ENCODE peak calls at places on chromosomes 2 and 18, in seven cellular contexts. One of them, this sample, is unnamed.

GRCh38 chr2:579351-579886 is 97.8 kb downstream of the TMEM18 start:
- DNase-seq in fibroblast of the aortic adventitia: no peak
- DNase-seq in Calu3: no peak
- DNase-seq in sigmoid colon: no peak
- DNase-seq in mesothelial cell of epicardium: peak
- DNase-seq in kidney epithelial cell: no peak
- DNase-seq in gastrocnemius medialis: no peak
- DNase-seq in this sample: no peak

GRCh38 chr2:219571311-219572236 is at the start of gene OBSL1:
- DNase-seq in fibroblast of the aortic adventitia: peak
- DNase-seq in Calu3: peak
- DNase-seq in sigmoid colon: peak
- DNase-seq in mesothelial cell of epicardium: peak
- DNase-seq in kidney epithelial cell: no peak
- DNase-seq in gastrocnemius medialis: peak
- DNase-seq in this sample: peak

GRCh38 chr18:8003878-8004675 is 437.0 kb downstream of the PTPRM start:
- DNase-seq in fibroblast of the aortic adventitia: peak
- DNase-seq in Calu3: no peak
- DNase-seq in sigmoid colon: no peak
- DNase-seq in mesothelial cell of epicardium: no peak
- DNase-seq in kidney epithelial cell: no peak
- DNase-seq in gastrocnemius medialis: no peak
- DNase-seq in this sample: no peak

GRCh38 chr2:234339016-234339415 is 157.9 kb downstream of the ARL4C start:
- DNase-seq in fibroblast of the aortic adventitia: no peak
- DNase-seq in Calu3: no peak
- DNase-seq in sigmoid colon: no peak
- DNase-seq in mesothelial cell of epicardium: no peak
- DNase-seq in kidney epithelial cell: no peak
- DNase-seq in gastrocnemius medialis: no peak
- DNase-seq in this sample: no peak

GRCh38 chr2:25445464-25445863 is 103.7 kb upstream of the DNMT3A start:
- DNase-seq in fibroblast of the aortic adventitia: no peak
- DNase-seq in Calu3: no peak
- DNase-seq in sigmoid colon: no peak
- DNase-seq in mesothelial cell of epicardium: no peak
- DNase-seq in kidney epithelial cell: no peak
- DNase-seq in gastrocnemius medialis: no peak
- DNase-seq in this sample: no peak

GRCh38 chr2:159094173-159094737 is 125.8 kb downstream of the TANC1 start:
- DNase-seq in fibroblast of the aortic adventitia: peak
- DNase-seq in Calu3: no peak
- DNase-seq in sigmoid colon: peak
- DNase-seq in mesothelial cell of epicardium: no peak
- DNase-seq in kidney epithelial cell: no peak
- DNase-seq in gastrocnemius medialis: no peak
- DNase-seq in this sample: peak

GRCh38 chr2:199463708-199464613 is 6.2 kb upstream of the SATB2 start:
- DNase-seq in fibroblast of the aortic adventitia: no peak
- DNase-seq in Calu3: no peak
- DNase-seq in sigmoid colon: no peak
- DNase-seq in mesothelial cell of epicardium: peak
- DNase-seq in kidney epithelial cell: no peak
- DNase-seq in gastrocnemius medialis: no peak
- DNase-seq in this sample: no peak

GRCh38 chr2:129189617-129190016 is 789.8 kb upstream of the RAB6C start:
- DNase-seq in fibroblast of the aortic adventitia: no peak
- DNase-seq in Calu3: no peak
- DNase-seq in sigmoid colon: no peak
- DNase-seq in mesothelial cell of epicardium: no peak
- DNase-seq in kidney epithelial cell: no peak
- DNase-seq in gastrocnemius medialis: no peak
- DNase-seq in this sample: no peak

GRCh38 chr18:23453657-23454011 is 547 bp downstream of the RIOK3 start:
- DNase-seq in fibroblast of the aortic adventitia: peak
- DNase-seq in Calu3: peak
- DNase-seq in sigmoid colon: no peak
- DNase-seq in mesothelial cell of epicardium: no peak
- DNase-seq in kidney epithelial cell: no peak
- DNase-seq in gastrocnemius medialis: no peak
- DNase-seq in this sample: no peak

GRCh38 chr2:172119089-172119488 is 16.4 kb upstream of the DLX2 start:
- DNase-seq in fibroblast of the aortic adventitia: peak
- DNase-seq in Calu3: no peak
- DNase-seq in sigmoid colon: no peak
- DNase-seq in mesothelial cell of epicardium: no peak
- DNase-seq in kidney epithelial cell: no peak
- DNase-seq in gastrocnemius medialis: no peak
- DNase-seq in this sample: no peak

GRCh38 chr18:2908946-2909335 is 62.1 kb downstream of the EMILIN2 start:
- DNase-seq in fibroblast of the aortic adventitia: no peak
- DNase-seq in Calu3: no peak
- DNase-seq in sigmoid colon: no peak
- DNase-seq in mesothelial cell of epicardium: peak
- DNase-seq in kidney epithelial cell: no peak
- DNase-seq in gastrocnemius medialis: no peak
- DNase-seq in this sample: peak

GRCh38 chr2:191166111-191166755 is 15.4 kb upstream of the STAT4 start:
- DNase-seq in fibroblast of the aortic adventitia: peak
- DNase-seq in Calu3: no peak
- DNase-seq in sigmoid colon: no peak
- DNase-seq in mesothelial cell of epicardium: no peak
- DNase-seq in kidney epithelial cell: no peak
- DNase-seq in gastrocnemius medialis: no peak
- DNase-seq in this sample: no peak

GRCh38 chr2:23386422-23387220 is 1.6 kb downstream of the KLHL29 start:
- DNase-seq in fibroblast of the aortic adventitia: no peak
- DNase-seq in Calu3: peak
- DNase-seq in sigmoid colon: peak
- DNase-seq in mesothelial cell of epicardium: peak
- DNase-seq in kidney epithelial cell: no peak
- DNase-seq in gastrocnemius medialis: no peak
- DNase-seq in this sample: no peak

GRCh38 chr18:79583984-79584401 is 95.6 kb upstream of the CTDP1 start:
- DNase-seq in fibroblast of the aortic adventitia: no peak
- DNase-seq in Calu3: no peak
- DNase-seq in sigmoid colon: peak
- DNase-seq in mesothelial cell of epicardium: no peak
- DNase-seq in kidney epithelial cell: no peak
- DNase-seq in gastrocnemius medialis: no peak
- DNase-seq in this sample: peak

GRCh38 chr2:61658841-61659780 is 121.0 kb upstream of the XPO1 start:
- DNase-seq in fibroblast of the aortic adventitia: peak
- DNase-seq in Calu3: peak
- DNase-seq in sigmoid colon: no peak
- DNase-seq in mesothelial cell of epicardium: no peak
- DNase-seq in kidney epithelial cell: no peak
- DNase-seq in gastrocnemius medialis: peak
- DNase-seq in this sample: no peak

GRCh38 chr2:168375195-168375798 is 80.8 kb upstream of the CERS6 start:
- DNase-seq in fibroblast of the aortic adventitia: peak
- DNase-seq in Calu3: no peak
- DNase-seq in sigmoid colon: no peak
- DNase-seq in mesothelial cell of epicardium: no peak
- DNase-seq in kidney epithelial cell: no peak
- DNase-seq in gastrocnemius medialis: no peak
- DNase-seq in this sample: no peak
- TF ChIP-seq CTCF in fibroblast of the aortic adventitia: peak
- TF ChIP-seq CTCF in Calu3: no peak
- TF ChIP-seq CTCF in sigmoid colon: no peak
- TF ChIP-seq CTCF in mesothelial cell of epicardium: no peak
- TF ChIP-seq CTCF in kidney epithelial cell: peak
- TF ChIP-seq CTCF in gastrocnemius medialis: no peak
- TF ChIP-seq CTCF in this sample: no peak

DNA sequence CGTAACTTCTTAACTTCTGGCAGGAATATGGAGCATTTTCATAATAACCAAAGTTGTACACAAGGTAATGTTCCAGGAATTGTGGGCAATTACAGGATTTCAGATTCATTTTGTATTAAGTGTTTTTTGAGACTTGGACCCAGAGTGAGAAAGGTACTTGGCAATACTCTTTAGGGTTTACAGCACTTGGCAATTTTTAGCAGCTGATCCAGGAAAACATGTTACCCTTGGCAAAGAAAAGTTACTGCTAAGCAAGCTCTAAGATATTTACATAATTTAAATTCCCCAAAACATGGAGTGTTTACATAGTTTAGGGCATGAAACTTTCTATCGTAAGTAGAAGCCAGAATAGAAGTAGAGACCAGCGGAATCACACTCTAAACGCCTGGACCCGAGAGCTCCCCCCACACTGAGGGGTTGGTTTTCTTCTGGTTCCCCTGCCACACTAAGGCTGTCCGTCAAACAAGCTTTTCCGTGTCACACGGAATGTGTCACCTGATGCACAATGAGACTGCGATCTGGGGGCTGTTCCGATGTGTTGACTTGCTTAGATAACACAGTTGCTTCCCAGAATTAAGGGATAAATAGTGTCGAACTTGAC is 177.1 kb downstream of the PTGR3 start:
- DNase-seq in fibroblast of the aortic adventitia: no peak
- DNase-seq in Calu3: no peak
- DNase-seq in sigmoid colon: no peak
- DNase-seq in mesothelial cell of epicardium: no peak
- DNase-seq in kidney epithelial cell: no peak
- DNase-seq in gastrocnemius medialis: no peak
- DNase-seq in this sample: no peak
- TF ChIP-seq CTCF in fibroblast of the aortic adventitia: no peak
- TF ChIP-seq CTCF in Calu3: no peak
- TF ChIP-seq CTCF in sigmoid colon: no peak
- TF ChIP-seq CTCF in mesothelial cell of epicardium: no peak
- TF ChIP-seq CTCF in kidney epithelial cell: no peak
- TF ChIP-seq CTCF in gastrocnemius medialis: no peak
- TF ChIP-seq CTCF in this sample: no peak

GRCh38 chr2:170932948-170933347 is 3.9 kb downstream of the GORASP2 start:
- DNase-seq in fibroblast of the aortic adventitia: no peak
- DNase-seq in Calu3: no peak
- DNase-seq in sigmoid colon: no peak
- DNase-seq in mesothelial cell of epicardium: no peak
- DNase-seq in kidney epithelial cell: no peak
- DNase-seq in gastrocnemius medialis: no peak
- DNase-seq in this sample: no peak
- TF ChIP-seq CTCF in fibroblast of the aortic adventitia: peak
- TF ChIP-seq CTCF in Calu3: no peak
- TF ChIP-seq CTCF in sigmoid colon: no peak
- TF ChIP-seq CTCF in mesothelial cell of epicardium: no peak
- TF ChIP-seq CTCF in kidney epithelial cell: no peak
- TF ChIP-seq CTCF in gastrocnemius medialis: no peak
- TF ChIP-seq CTCF in this sample: no peak

GRCh38 chr18:59246796-59247195 is 26.5 kb downstream of the RAX start:
- DNase-seq in fibroblast of the aortic adventitia: no peak
- DNase-seq in Calu3: no peak
- DNase-seq in sigmoid colon: no peak
- DNase-seq in mesothelial cell of epicardium: no peak
- DNase-seq in kidney epithelial cell: no peak
- DNase-seq in gastrocnemius medialis: no peak
- DNase-seq in this sample: no peak

DNA sequence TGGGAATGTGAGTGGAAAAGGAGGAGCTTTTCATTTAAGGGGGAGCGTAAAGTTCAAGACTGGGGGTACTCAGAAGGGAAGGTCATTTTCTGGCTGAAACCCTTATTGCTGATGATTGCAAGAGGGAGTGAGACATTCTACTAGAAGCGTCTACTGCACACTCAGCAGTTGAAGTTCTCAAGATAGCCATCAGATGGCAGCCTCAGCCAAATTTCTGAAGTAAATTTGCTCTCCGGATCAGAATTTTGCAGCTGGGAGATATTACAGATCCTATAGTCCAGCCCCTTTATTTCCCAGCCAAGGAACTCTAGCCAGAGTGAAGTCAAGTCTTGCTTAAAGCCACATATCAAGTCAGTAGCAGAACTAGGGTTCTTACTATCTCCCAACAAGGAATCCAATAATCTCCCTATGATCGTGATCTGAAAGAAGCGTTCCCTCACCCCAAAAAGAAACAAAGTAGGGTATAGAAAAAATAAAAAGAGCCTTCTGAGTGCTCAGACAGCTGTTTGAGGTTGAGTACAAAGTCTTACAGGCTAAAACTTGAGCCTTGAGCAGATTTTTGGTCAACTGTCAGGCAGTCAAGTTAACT is 24.0 kb downstream of the RAX start:
- DNase-seq in fibroblast of the aortic adventitia: peak
- DNase-seq in Calu3: peak
- DNase-seq in sigmoid colon: no peak
- DNase-seq in mesothelial cell of epicardium: peak
- DNase-seq in kidney epithelial cell: peak
- DNase-seq in gastrocnemius medialis: no peak
- DNase-seq in this sample: peak
- TF ChIP-seq CTCF in fibroblast of the aortic adventitia: peak
- TF ChIP-seq CTCF in Calu3: peak
- TF ChIP-seq CTCF in sigmoid colon: peak
- TF ChIP-seq CTCF in mesothelial cell of epicardium: peak
- TF ChIP-seq CTCF in kidney epithelial cell: peak
- TF ChIP-seq CTCF in gastrocnemius medialis: no peak
- TF ChIP-seq CTCF in this sample: no peak

GRCh38 chr2:119786312-119786711 is 26.6 kb downstream of the PTPN4 start:
- DNase-seq in fibroblast of the aortic adventitia: peak
- DNase-seq in Calu3: no peak
- DNase-seq in sigmoid colon: no peak
- DNase-seq in mesothelial cell of epicardium: no peak
- DNase-seq in kidney epithelial cell: no peak
- DNase-seq in gastrocnemius medialis: no peak
- DNase-seq in this sample: no peak
- TF ChIP-seq CTCF in fibroblast of the aortic adventitia: no peak
- TF ChIP-seq CTCF in Calu3: no peak
- TF ChIP-seq CTCF in sigmoid colon: no peak
- TF ChIP-seq CTCF in mesothelial cell of epicardium: no peak
- TF ChIP-seq CTCF in kidney epithelial cell: no peak
- TF ChIP-seq CTCF in gastrocnemius medialis: no peak
- TF ChIP-seq CTCF in this sample: no peak

GRCh38 chr2:7007846-7008741 is 90.9 kb downstream of the RNF144A start:
- DNase-seq in fibroblast of the aortic adventitia: peak
- DNase-seq in Calu3: no peak
- DNase-seq in sigmoid colon: peak
- DNase-seq in mesothelial cell of epicardium: peak
- DNase-seq in kidney epithelial cell: no peak
- DNase-seq in gastrocnemius medialis: peak
- DNase-seq in this sample: peak
- TF ChIP-seq CTCF in fibroblast of the aortic adventitia: peak
- TF ChIP-seq CTCF in Calu3: no peak
- TF ChIP-seq CTCF in sigmoid colon: peak
- TF ChIP-seq CTCF in mesothelial cell of epicardium: no peak
- TF ChIP-seq CTCF in kidney epithelial cell: no peak
- TF ChIP-seq CTCF in gastrocnemius medialis: peak
- TF ChIP-seq CTCF in this sample: no peak

GRCh38 chr18:42576141-42576540 is 539.3 kb downstream of the RIT2 start:
- DNase-seq in fibroblast of the aortic adventitia: peak
- DNase-seq in Calu3: no peak
- DNase-seq in sigmoid colon: no peak
- DNase-seq in mesothelial cell of epicardium: no peak
- DNase-seq in kidney epithelial cell: no peak
- DNase-seq in gastrocnemius medialis: no peak
- DNase-seq in this sample: no peak
- TF ChIP-seq CTCF in fibroblast of the aortic adventitia: no peak
- TF ChIP-seq CTCF in Calu3: no peak
- TF ChIP-seq CTCF in sigmoid colon: no peak
- TF ChIP-seq CTCF in mesothelial cell of epicardium: no peak
- TF ChIP-seq CTCF in kidney epithelial cell: no peak
- TF ChIP-seq CTCF in gastrocnemius medialis: no peak
- TF ChIP-seq CTCF in this sample: no peak

GRCh38 chr2:200578778-200579177 is 7.0 kb upstream of the AOX1 start:
- DNase-seq in fibroblast of the aortic adventitia: peak
- DNase-seq in Calu3: no peak
- DNase-seq in sigmoid colon: no peak
- DNase-seq in mesothelial cell of epicardium: no peak
- DNase-seq in kidney epithelial cell: no peak
- DNase-seq in gastrocnemius medialis: no peak
- DNase-seq in this sample: no peak
- TF ChIP-seq CTCF in fibroblast of the aortic adventitia: peak
- TF ChIP-seq CTCF in Calu3: peak
- TF ChIP-seq CTCF in sigmoid colon: no peak
- TF ChIP-seq CTCF in mesothelial cell of epicardium: no peak
- TF ChIP-seq CTCF in kidney epithelial cell: peak
- TF ChIP-seq CTCF in gastrocnemius medialis: no peak
- TF ChIP-seq CTCF in this sample: peak